ENCODE peak calls at places on chromosomes 11 and 22, in four cellular contexts. B is IMR-90, V is mesenchymal stem cell, Q is H1. T is an unnamed sample.

GRCh38 chr11:96045622-96046456 is 121.9 kb upstream of the MTMR2 start:
- DNase-seq in B (peak), V (peak), Q (peak), T (peak)

GRCh38 chr22:28837640-28838039 is 37.3 kb upstream of the XBP1 start:
- DNase-seq in B (no peak), V (no peak), Q (no peak), T (peak)

GRCh38 chr22:33917744-33918406 is 2.4 kb downstream of the LARGE1 start:
- DNase-seq in B (peak), V (peak), Q (no peak), T (peak)

GRCh38 chr11:132058211-132058772 is 687.9 kb downstream of the NTM start:
- DNase-seq in B (peak), V (peak), Q (no peak), T (peak)

GRCh38 chr22:37560682-37561208 is 465 bp downstream of the CDC42EP1 start:
- DNase-seq in B (peak), V (peak), Q (no peak), T (peak)

GRCh38 chr11:44421090-44421675 is 111.2 kb upstream of the ALX4 start:
- DNase-seq in B (no peak), V (no peak), Q (no peak), T (no peak)

GRCh38 chr11:37449146-37449545 is 851.1 kb upstream of the RAG2 start:
- DNase-seq in B (peak), V (peak), Q (no peak), T (peak)

GRCh38 chr22:27962268-27963191 is 43.5 kb upstream of the PITPNB start:
- DNase-seq in B (peak), V (peak), Q (no peak), T (no peak)

GRCh38 chr11:68840661-68841653 is 759 bp downstream of the CPT1A start:
- DNase-seq in B (peak), V (peak), Q (peak), T (no peak)

GRCh38 chr11:13271060-13271693 is 6.4 kb upstream of the BMAL1 start:
- DNase-seq in B (no peak), V (no peak), Q (no peak), T (no peak)

GRCh38 chr11:98736813-98737212 is 283.9 kb upstream of the CNTN5 start:
- DNase-seq in B (no peak), V (no peak), Q (no peak), T (peak)

GRCh38 chr11:13116491-13116890 is 107.4 kb downstream of the RASSF10 start:
- DNase-seq in B (no peak), V (no peak), Q (no peak), T (no peak)

GRCh38 chr11:13012037-13012693 is 3.0 kb downstream of the RASSF10 start:
- DNase-seq in B (no peak), V (no peak), Q (no peak), T (peak)

GRCh38 chr11:14764899-14765527 is 121.4 kb downstream of the PDE3B start:
- DNase-seq in B (peak), V (peak), Q (no peak), T (no peak)

GRCh38 chr22:42584364-42584940 is 30.2 kb downstream of the POLDIP3 start:
- DNase-seq in B (no peak), V (no peak), Q (no peak), T (no peak)

GRCh38 chr11:131354251-131354701 is 16.1 kb upstream of the NTM start:
- DNase-seq in B (no peak), V (no peak), Q (no peak), T (peak)

GRCh38 chr11:96097844-96098421 is 174.0 kb upstream of the MTMR2 start:
- DNase-seq in B (peak), V (peak), Q (no peak), T (no peak)

GRCh38 chr11:77590194-77590591 is 440 bp downstream of the AQP11 start:
- DNase-seq in B (peak), V (peak), Q (no peak), T (peak)

GRCh38 chr11:65811764-65812475 is 21.8 kb upstream of the SNX32 start:
- DNase-seq in B (no peak), V (no peak), Q (no peak), T (no peak)

GRCh38 chr22:28983788-28984441 is 77.7 kb downstream of the C22orf31 start:
- DNase-seq in B (no peak), V (no peak), Q (no peak), T (peak)

GRCh38 chr11:112884012-112884767 is 77.0 kb upstream of the NCAM1 start:
- DNase-seq in B (no peak), V (peak), Q (no peak), T (no peak)

GRCh38 chr11:8593935-8594909 is at the start of gene STK33:
- DNase-seq in B (no peak), V (peak), Q (peak), T (peak)

GRCh38 chr11:70550456-70551195 is 152.3 kb downstream of the CTTN start:
- DNase-seq in B (no peak), V (no peak), Q (no peak), T (no peak)

GRCh38 chr22:32796865-32797573 is 4.5 kb upstream of the TIMP3 start:
- DNase-seq in B (peak), V (peak), Q (peak), T (peak)

GRCh38 chr22:43978558-43978957 is 23.3 kb downstream of the SAMM50 start:
- DNase-seq in B (no peak), V (no peak), Q (no peak), T (no peak)

GRCh38 chr11:116946414-116946813 is 109.0 kb upstream of the APOA1 start:
- DNase-seq in B (peak), V (peak), Q (no peak), T (no peak)

GRCh38 chr22:50169774-50170341 is 673 bp upstream of the PANX2 start:
- DNase-seq in B (no peak), V (no peak), Q (no peak), T (peak)

GRCh38 chr11:69358398-69359080 is 64.6 kb downstream of the MYEOV start:
- DNase-seq in B (no peak), V (no peak), Q (peak), T (no peak)

GRCh38 chr11:128933481-128934178 is 9.0 kb downstream of the TP53AIP1 start:
- DNase-seq in B (no peak), V (no peak), Q (no peak), T (no peak)

GRCh38 chr11:126307706-126308105 is 3.8 kb downstream of the DCPS start:
- DNase-seq in B (peak), V (peak), Q (peak), T (peak)

GRCh38 chr11:102414559-102414958 is 38.0 kb downstream of the TMEM123 start:
- DNase-seq in B (no peak), V (no peak), Q (no peak), T (no peak)

GRCh38 chr11:120109531-120109930 is 28.4 kb downstream of the TRIM29 start:
- DNase-seq in B (no peak), V (no peak), Q (no peak), T (no peak)

DNA sequence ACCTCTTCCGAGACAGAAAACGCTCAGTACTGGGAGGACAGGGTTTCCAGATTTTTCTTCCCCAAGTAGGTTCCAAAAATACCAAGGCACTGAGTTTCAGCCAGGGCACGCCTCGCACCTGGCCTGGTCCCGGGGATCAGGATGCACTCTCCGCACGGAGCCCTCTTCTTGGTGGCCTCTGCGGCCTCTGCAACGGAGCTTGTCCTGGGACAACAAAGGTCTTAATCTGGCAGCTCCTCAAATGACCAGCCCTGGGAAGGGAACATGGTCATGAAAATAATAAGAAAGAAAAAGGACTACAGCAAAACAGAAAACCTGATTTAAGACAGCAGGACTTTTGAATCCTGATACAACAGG is 22.1 kb upstream of the KRTAP5-6 start:
- DNase-seq in B (no peak), V (no peak), Q (no peak), T (no peak)
- H2AK5ac ChIP-seq in B (no peak), V (no peak), Q (no peak), T (no peak)

GRCh38 chr22:46272762-46273431 is 5.1 kb downstream of the TTC38 start:
- DNase-seq in B (no peak), V (no peak), Q (no peak), T (no peak)
- H2AK5ac ChIP-seq in B (no peak), V (no peak), Q (no peak), T (no peak)

DNA sequence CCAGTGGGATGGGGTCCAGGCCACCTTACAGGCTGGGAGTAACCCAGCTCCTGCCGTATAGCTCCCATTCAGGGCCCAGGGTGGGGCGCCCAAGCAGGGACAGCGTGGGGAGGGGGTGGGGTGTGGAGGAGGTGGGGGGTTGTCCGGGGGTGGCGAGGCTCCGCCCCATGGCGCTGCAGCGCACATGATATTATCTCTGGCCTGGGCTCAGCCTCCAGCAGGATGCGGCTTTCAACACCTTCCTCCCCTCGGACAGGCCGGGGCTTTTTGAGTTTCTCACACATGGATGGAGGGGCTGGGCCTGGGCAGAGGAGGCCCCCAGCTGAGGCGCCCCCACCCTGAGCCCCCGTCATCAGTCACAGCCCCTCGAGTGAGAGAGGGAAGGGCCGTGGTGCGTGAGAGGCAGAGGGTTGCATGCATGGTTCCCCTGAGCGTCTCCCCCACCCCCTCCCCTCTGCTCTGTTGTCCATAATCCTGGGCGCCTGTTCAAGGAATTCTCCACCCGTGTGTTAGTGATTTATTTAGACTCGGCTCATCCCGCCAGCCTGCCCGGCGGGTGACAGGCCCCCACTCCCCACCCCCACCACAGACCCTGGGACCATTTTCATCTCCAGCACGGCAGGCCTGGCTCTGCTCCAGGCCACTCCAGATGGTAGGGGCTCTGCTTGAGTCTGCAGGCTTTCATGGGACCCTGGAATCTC is 44.9 kb downstream of the WNT11 start:
- DNase-seq in B (no peak), V (no peak), Q (no peak), T (no peak)
- H2AK5ac ChIP-seq in B (no peak), V (no peak), Q (no peak), T (no peak)

GRCh38 chr11:125245299-125245698 is 80.7 kb downstream of the PKNOX2 start:
- DNase-seq in B (peak), V (no peak), Q (no peak), T (no peak)

GRCh38 chr11:125239585-125240331 is 75.2 kb downstream of the PKNOX2 start:
- DNase-seq in B (no peak), V (no peak), Q (no peak), T (peak)

GRCh38 chr11:125242141-125242780 is 77.7 kb downstream of the PKNOX2 start:
- DNase-seq in B (no peak), V (no peak), Q (no peak), T (no peak)

GRCh38 chr11:125241104-125241503 is 76.6 kb downstream of the PKNOX2 start:
- DNase-seq in B (no peak), V (no peak), Q (no peak), T (no peak)

DNA sequence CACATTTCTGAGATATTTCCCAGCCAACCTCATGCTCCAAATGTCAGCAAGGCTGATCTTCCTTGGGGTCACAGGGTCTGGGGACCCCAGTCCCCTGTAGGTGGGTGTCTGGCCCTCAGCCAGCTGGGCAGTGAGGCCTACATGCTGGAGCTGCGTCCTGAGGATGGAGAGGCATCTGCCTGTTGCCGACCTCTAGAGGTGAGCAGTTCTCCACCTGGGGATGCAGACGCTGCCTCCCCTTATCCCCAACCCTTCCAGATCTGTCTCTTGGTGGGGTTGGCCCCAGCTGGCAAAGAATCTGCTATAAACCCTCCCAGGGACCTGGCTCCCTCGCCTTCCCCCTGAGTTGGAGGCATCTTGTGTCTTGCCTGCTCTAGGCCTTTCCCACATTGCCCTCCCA is 79.6 kb downstream of the PKNOX2 start:
- DNase-seq in B (no peak), V (no peak), Q (no peak), T (no peak)
- H2AK5ac ChIP-seq in B (no peak), V (no peak), Q (no peak), T (no peak)